ENCODE peak calls at places on chromosomes 2 and 18, in nine cellular contexts. J is activated naive CD4-positive, alpha-beta T cell treated with Interleukin-2 at 50 U/mL for 16 hours; O is RWPE1; U is kidney; W is activated CD4-positive, alpha-beta T cell treated with anti-CD3 and anti-CD28 coated beads, Interleukin-2, amount 10 ng/mL, durations not matched to agents 7 days and 5 days; M is GF-D8; X is stimulated activated CD8-positive, alpha-beta memory T cell treated with anti-CD3 and anti-CD28 coated beads, Interleukin-7, amount 100 ng/mL, for 1 hour; V is HuH-7; S is substantia nigra. C is an unnamed sample.

GRCh38 chr2:16466821-16467151 is 198.8 kb downstream of the CYRIA start:
- DNase-seq in J (no peak), O (no peak), U (no peak), W (no peak), M (no peak), X (no peak), V (no peak), S (no peak), C (no peak)

GRCh38 chr2:78682781-78683180 is 342.7 kb upstream of the REG3G start:
- DNase-seq in J (no peak), O (no peak), U (no peak), W (no peak), M (no peak), X (no peak), V (no peak), S (no peak), C (no peak)

GRCh38 chr2:105248316-105249070 is 7.0 kb downstream of the GPR45 start:
- DNase-seq in J (no peak), O (no peak), U (no peak), W (no peak), M (no peak), X (no peak), V (no peak), S (no peak), C (no peak)

GRCh38 chr2:118380915-118381653 is 292.8 kb downstream of the INSIG2 start:
- DNase-seq in J (no peak), O (no peak), U (no peak), W (no peak), M (no peak), X (no peak), V (no peak), S (no peak), C (no peak)

GRCh38 chr2:97743913-97744312 is 30.5 kb downstream of the ZAP70 start:
- DNase-seq in J (no peak), O (no peak), U (no peak), W (no peak), M (no peak), X (no peak), V (no peak), S (no peak), C (no peak)

GRCh38 chr2:5740073-5740472 is 47.9 kb downstream of the SOX11 start:
- DNase-seq in J (no peak), O (no peak), U (no peak), W (no peak), M (no peak), X (no peak), V (no peak), S (no peak), C (no peak)

GRCh38 chr18:8820701-8821465 is 115.5 kb downstream of the MTCL1 start:
- DNase-seq in J (no peak), O (no peak), U (no peak), W (no peak), M (no peak), X (no peak), V (no peak), S (no peak), C (no peak)

GRCh38 chr18:44290366-44290855 is 390.3 kb upstream of the SETBP1 start:
- DNase-seq in J (no peak), O (no peak), U (no peak), W (no peak), M (no peak), X (no peak), V (no peak), S (no peak), C (no peak)

GRCh38 chr2:239552213-239552926 is 151.6 kb upstream of the HDAC4 start:
- DNase-seq in J (no peak), O (no peak), U (no peak), W (no peak), M (no peak), X (no peak), V (no peak), S (no peak), C (no peak)

GRCh38 chr2:189836644-189837043 is 52.4 kb downstream of the PMS1 start:
- DNase-seq in J (no peak), O (peak; percentile 5), U (no peak), W (no peak), M (no peak), X (no peak), V (peak; percentile 23), S (no peak), C (no peak)

GRCh38 chr2:26035110-26035728 is 1.3 kb downstream of the RAB10 start:
- DNase-seq in J (no peak), O (no peak), U (no peak), W (no peak), M (no peak), X (no peak), V (no peak), S (no peak), C (no peak)

GRCh38 chr2:30359644-30360167 is 87.3 kb upstream of the LCLAT1 start:
- DNase-seq in J (no peak), O (no peak), U (peak; percentile 92), W (no peak), M (no peak), X (no peak), V (no peak), S (no peak), C (no peak)

GRCh38 chr2:226707500-226707899 is 92.1 kb downstream of the IRS1 start:
- DNase-seq in J (no peak), O (no peak), U (no peak), W (no peak), M (no peak), X (no peak), V (no peak), S (no peak), C (no peak)

GRCh38 chr18:73110307-73110706 is 242.5 kb upstream of the NETO1 start:
- DNase-seq in J (no peak), O (no peak), U (no peak), W (no peak), M (no peak), X (no peak), V (no peak), S (no peak), C (no peak)

GRCh38 chr2:108124733-108125132 is 115.0 kb upstream of the SULT1C3 start:
- DNase-seq in J (no peak), O (no peak), U (no peak), W (no peak), M (no peak), X (no peak), V (no peak), S (no peak), C (no peak)

GRCh38 chr2:196597531-196597930 is 42.0 kb upstream of the CCDC150 start:
- DNase-seq in J (no peak), O (no peak), U (no peak), W (no peak), M (no peak), X (no peak), V (no peak), S (no peak), C (no peak)

GRCh38 chr2:222851956-222852617 is 8.7 kb upstream of the ACSL3 start:
- DNase-seq in J (no peak), O (no peak), U (no peak), W (no peak), M (no peak), X (no peak), V (no peak), S (no peak), C (no peak)

GRCh38 chr2:20494246-20494645 is 47.4 kb downstream of the RHOB start:
- DNase-seq in J (no peak), O (no peak), U (no peak), W (no peak), M (no peak), X (no peak), V (no peak), S (no peak), C (no peak)

GRCh38 chr2:9737053-9737875 is 106.0 kb upstream of the TAF1B start:
- DNase-seq in J (no peak), O (no peak), U (no peak), W (peak; percentile 48), M (no peak), X (no peak), V (peak; percentile 74), S (peak; percentile 13), C (no peak)

GRCh38 chr2:74617123-74617522 is 31.0 kb downstream of the M1AP start:
- DNase-seq in J (no peak), O (no peak), U (no peak), W (no peak), M (no peak), X (no peak), V (no peak), S (no peak), C (no peak)

GRCh38 chr18:3356614-3357013 is 93.4 kb upstream of the TGIF1 start:
- DNase-seq in J (no peak), O (no peak), U (no peak), W (no peak), M (no peak), X (no peak), V (no peak), S (no peak), C (no peak)

GRCh38 chr2:226618875-226619605 is 180.6 kb downstream of the IRS1 start:
- DNase-seq in J (no peak), O (no peak), U (no peak), W (no peak), M (no peak), X (no peak), V (peak; percentile 32), S (no peak), C (peak; percentile 55)

GRCh38 chr2:192013211-192013610 is 166.3 kb upstream of the CAVIN2 start:
- DNase-seq in J (no peak), O (no peak), U (no peak), W (no peak), M (no peak), X (no peak), V (no peak), S (no peak), C (no peak)

GRCh38 chr2:176575237-176575744 is 306.0 kb downstream of the MTX2 start:
- DNase-seq in J (no peak), O (no peak), U (no peak), W (no peak), M (no peak), X (no peak), V (no peak), S (no peak), C (no peak)

GRCh38 chr2:207746131-207746530 is 23.6 kb downstream of the FZD5 start:
- DNase-seq in J (peak; percentile 25), O (peak; percentile 50), U (no peak), W (peak; percentile 67), M (peak; percentile 22), X (no peak), V (no peak), S (peak; percentile 67), C (peak; percentile 56)

GRCh38 chr18:70149156-70149555 is 56.3 kb downstream of the RTTN start:
- DNase-seq in J (no peak), O (no peak), U (no peak), W (no peak), M (no peak), X (no peak), V (no peak), S (no peak), C (no peak)

GRCh38 chr2:86064006-86064405 is 41.7 kb downstream of the POLR1A start:
- DNase-seq in J (no peak), O (no peak), U (no peak), W (no peak), M (no peak), X (no peak), V (no peak), S (no peak), C (no peak)

GRCh38 chr2:214104219-214104618 is 306.6 kb upstream of the VWC2L start:
- DNase-seq in J (no peak), O (no peak), U (no peak), W (no peak), M (no peak), X (no peak), V (no peak), S (no peak), C (no peak)

GRCh38 chr18:30044496-30044895 is 998.0 kb downstream of the DSC3 start:
- DNase-seq in J (no peak), O (no peak), U (no peak), W (no peak), M (no peak), X (no peak), V (no peak), S (no peak), C (no peak)

GRCh38 chr18:48955528-48956261 is 4.9 kb upstream of the SMAD7 start:
- DNase-seq in J (no peak), O (no peak), U (peak; percentile 92), W (no peak), M (no peak), X (no peak), V (no peak), S (no peak), C (no peak)

GRCh38 chr2:12192762-12193161 is 446.3 kb downstream of the LPIN1 start:
- DNase-seq in J (no peak), O (no peak), U (no peak), W (peak; percentile 8), M (no peak), X (no peak), V (no peak), S (no peak), C (no peak)

C was measured in NCI-H2081 treated with DMSO at 0.1 percent for 48 hours.